ENCODE peak calls at places on chromosomes 4 and X, in ten cellular contexts. Z, J, Q, F, I, S, D, L, T and C are unnamed samples.

GRCh38 chrX:138058931-138059330 is 493.0 kb downstream of the ZIC3 start:
- DNase-seq in T (no peak), Q (no peak), S (no peak), F (no peak), J (no peak), D (no peak), Z (no peak), I (no peak), L (no peak), C (no peak)

GRCh38 chrX:53430231-53430630 is 3.9 kb downstream of the HSD17B10 start:
- DNase-seq in Z (no peak), L (no peak), J (no peak), T (no peak), F (no peak), Q (no peak), I (no peak), D (no peak), S (no peak), C (no peak)

GRCh38 chrX:74426071-74426470 is 4.8 kb downstream of the SLC16A2 start:
- DNase-seq in D (no peak), L (no peak), Z (no peak), S (peak), J (no peak), I (no peak), T (no peak), F (no peak), Q (no peak), C (no peak)

GRCh38 chrX:74291577-74291963 is 12.4 kb upstream of the ZCCHC13 start:
- DNase-seq in D (no peak), J (no peak), Z (no peak), T (no peak), I (no peak), L (no peak), F (no peak), S (no peak), Q (no peak), C (no peak)

GRCh38 chr4:89299153-89299789 is 8.3 kb downstream of the GPRIN3 start:
- DNase-seq in Z (no peak), F (no peak), L (no peak), Q (no peak), S (peak), J (no peak), D (no peak), T (no peak), I (no peak), C (no peak)

GRCh38 chrX:8743126-8743732 is 11.3 kb upstream of the ANOS1 start:
- DNase-seq in F (peak), J (peak), L (no peak), S (peak), Q (no peak), D (peak), T (peak), Z (no peak), I (peak), C (no peak)

GRCh38 chrX:148281920-148282319 is 218.5 kb upstream of the AFF2 start:
- DNase-seq in Q (no peak), J (no peak), I (no peak), Z (no peak), F (no peak), L (no peak), T (no peak), S (no peak), D (no peak), C (no peak)

GRCh38 chrX:123698979-123699378 is 33.9 kb downstream of the THOC2 start:
- DNase-seq in T (no peak), I (no peak), Q (peak), S (no peak), Z (no peak), J (no peak), D (no peak), L (no peak), F (no peak), C (no peak)

GRCh38 chr4:146647615-146648383 is 9.1 kb downstream of the POU4F2 start:
- DNase-seq in D (no peak), S (no peak), Q (no peak), F (peak), I (no peak), J (no peak), Z (no peak), T (no peak), L (no peak), C (no peak)

GRCh38 chrX:22634081-22634480 is 361.4 kb downstream of the CBLL2 start:
- DNase-seq in D (peak), F (peak), Q (peak), J (no peak), Z (no peak), T (no peak), L (peak), I (no peak), S (no peak), C (no peak)

GRCh38 chrX:20320461-20321159 is 53.9 kb upstream of the RPS6KA3 start:
- DNase-seq in S (peak), Z (no peak), D (no peak), L (no peak), Q (no peak), F (no peak), T (peak), I (no peak), J (peak), C (no peak)

GRCh38 chr4:57131849-57132745 is 21.9 kb upstream of the IGFBP7 start:
- DNase-seq in D (no peak), Q (no peak), T (no peak), J (no peak), S (no peak), Z (no peak), F (no peak), I (no peak), L (no peak), C (no peak)

GRCh38 chr4:102157984-102158383 is 187.3 kb downstream of the SLC39A8 start:
- DNase-seq in S (no peak), T (no peak), Z (no peak), J (no peak), Q (no peak), I (no peak), F (no peak), L (no peak), D (no peak), C (no peak)

GRCh38 chr4:76688737-76689078 is 209.2 kb downstream of the SOWAHB start:
- DNase-seq in I (peak), S (no peak), J (no peak), F (peak), L (no peak), D (no peak), Q (no peak), Z (no peak), T (no peak), C (no peak)

GRCh38 chr4:27759621-27760020 is 899.0 kb downstream of the STIM2 start:
- DNase-seq in J (no peak), I (no peak), F (no peak), L (no peak), T (no peak), Z (no peak), D (no peak), Q (no peak), S (no peak), C (no peak)

GRCh38 chrX:27254663-27255062 is 208.5 kb downstream of the PPP4R3C start:
- DNase-seq in D (no peak), Q (peak), L (no peak), Z (no peak), T (no peak), J (no peak), I (no peak), F (no peak), S (no peak), C (no peak)

GRCh38 chrX:48700951-48701653 is 4.6 kb downstream of the SUV39H1 start:
- DNase-seq in Q (peak), S (no peak), F (no peak), L (no peak), D (no peak), J (no peak), Z (no peak), I (no peak), T (no peak), C (no peak)

GRCh38 chr4:120536884-120537283 is 385.6 kb downstream of the PRDM5 start:
- DNase-seq in S (no peak), F (no peak), I (no peak), Z (no peak), J (no peak), D (no peak), Q (no peak), L (no peak), T (no peak), C (no peak)

GRCh38 chr4:75916091-75916661 is 13.9 kb upstream of the PPEF2 start:
- DNase-seq in Z (peak), J (no peak), S (peak), D (peak), T (peak), F (peak), L (no peak), I (peak), Q (peak), C (no peak)

GRCh38 chr4:156946508-156947197 is 24.9 kb downstream of the PDGFC start:
- DNase-seq in Z (peak), Q (peak), L (peak), S (no peak), F (peak), I (no peak), J (no peak), D (peak), T (no peak), C (peak)

GRCh38 chrX:30153881-30154260 is 61.5 kb upstream of the MAGEB2 start:
- DNase-seq in J (no peak), S (no peak), F (peak), D (no peak), Z (no peak), L (no peak), T (no peak), Q (peak), I (no peak), C (no peak)

GRCh38 chrX:148310402-148311200 is 189.8 kb upstream of the AFF2 start:
- DNase-seq in T (peak), S (peak), Q (no peak), D (no peak), J (peak), I (no peak), L (no peak), Z (no peak), F (no peak), C (no peak)

GRCh38 chr4:108725457-108725856 is 37.4 kb downstream of the ETNPPL start:
- DNase-seq in D (no peak), T (no peak), Z (no peak), J (no peak), S (peak), Q (no peak), L (no peak), I (no peak), F (no peak), C (no peak)

GRCh38 chrX:136616987-136617685 is 30.8 kb upstream of the CD40LG start:
- DNase-seq in F (no peak), S (no peak), D (no peak), J (no peak), Z (no peak), L (no peak), T (no peak), Q (no peak), I (no peak), C (no peak)

GRCh38 chr4:37101196-37101595 is 143.3 kb upstream of the NWD2 start:
- DNase-seq in L (no peak), T (no peak), Q (no peak), I (no peak), F (no peak), Z (no peak), S (no peak), J (no peak), D (no peak), C (no peak)

GRCh38 chr4:39931441-39931901 is 46.2 kb downstream of the PDS5A start:
- DNase-seq in Q (no peak), L (no peak), I (no peak), D (no peak), S (no peak), J (no peak), F (no peak), T (no peak), Z (no peak), C (no peak)

GRCh38 chr4:165874072-165874798 is 1.2 kb downstream of the TLL1 start:
- DNase-seq in D (no peak), J (no peak), T (no peak), F (no peak), Q (no peak), L (no peak), S (no peak), I (peak), Z (peak), C (no peak)

GRCh38 chrX:138775501-138775900 is 64.0 kb upstream of the FGF13 start:
- DNase-seq in S (peak), Z (peak), I (peak), J (no peak), L (no peak), Q (peak), D (peak), T (no peak), F (peak), C (no peak)

GRCh38 chr4:1402516-1403101 is 3.6 kb downstream of the NKX1-1 start:
- DNase-seq in S (no peak), T (peak), I (no peak), F (peak), L (no peak), D (peak), Z (no peak), Q (no peak), J (no peak), C (no peak)

GRCh38 chr4:108512615-108513505 is 107.5 kb upstream of the RPL34 start:
- DNase-seq in F (peak), L (peak), S (no peak), Z (no peak), J (peak), D (peak), Q (peak), T (peak), I (peak), C (no peak)

GRCh38 chr4:152094851-152095700 is 334.3 kb upstream of the GATB start:
- DNase-seq in S (no peak), I (no peak), Q (peak), Z (no peak), F (peak), J (no peak), T (no peak), L (peak), D (peak), C (no peak)

GRCh38 chrX:101931104-101931493 is 728 bp downstream of the ZMAT1 start:
- DNase-seq in T (no peak), J (no peak), I (no peak), L (no peak), D (no peak), F (no peak), Q (no peak), S (peak), Z (no peak), C (no peak)

GRCh38 chr4:24601121-24601520 is 16.8 kb upstream of the DHX15 start:
- DNase-seq in D (no peak), Z (no peak), J (no peak), L (no peak), Q (no peak), F (no peak), I (no peak), S (no peak), T (no peak), C (no peak)

GRCh38 chr4:48604527-48604926 is 114.5 kb downstream of the ZAR1 start:
- DNase-seq in S (no peak), D (no peak), I (no peak), J (no peak), T (no peak), L (no peak), Z (no peak), Q (no peak), F (no peak), C (no peak)

GRCh38 chr4:89558147-89558546 is 250.5 kb upstream of the GPRIN3 start:
- DNase-seq in F (peak), J (no peak), D (no peak), I (no peak), Q (peak), S (peak), T (no peak), Z (no peak), L (no peak), C (no peak)

GRCh38 chrX:26352891-26353430 is 137.0 kb downstream of the MAGEB5 start:
- DNase-seq in L (no peak), Q (no peak), Z (no peak), I (no peak), J (no peak), D (no peak), T (no peak), F (no peak), S (no peak), C (no peak)

GRCh38 chr4:88729146-88729755 is 31.6 kb upstream of the NAP1L5 start:
- DNase-seq in D (no peak), Q (no peak), S (no peak), I (no peak), F (no peak), J (no peak), L (no peak), T (no peak), Z (no peak), C (no peak)

GRCh38 chr4:6893449-6894085 is 16.1 kb upstream of the TBC1D14 start:
- DNase-seq in T (no peak), D (no peak), F (peak), J (no peak), L (peak), Z (peak), I (no peak), S (no peak), Q (peak), C (no peak)